ENCODE peak calls at places on chromosomes 6 and 20, in four cellular contexts. B is HCT116, M is colonic mucosa, L is MM.1S. K is an unnamed sample.

GRCh38 chr6:31718294-31718693 is 3.1 kb downstream of the LY6G6D start:
- DNase-seq in B (peak), M (peak), L (no peak), K (no peak)

GRCh38 chr6:123715243-123715863 is 78.6 kb upstream of the TRDN start:
- DNase-seq in B (peak), M (no peak), L (peak), K (peak)

GRCh38 chr20:54070187-54070987 is at the start of gene BCAS1:
- DNase-seq in B (no peak), M (peak), L (no peak), K (no peak)

GRCh38 chr6:25290306-25291060 is 11.3 kb downstream of the CARMIL1 start:
- DNase-seq in B (no peak), M (no peak), L (no peak), K (no peak)

GRCh38 chr20:37567671-37568588 is 40.3 kb upstream of the BLCAP start:
- DNase-seq in B (no peak), M (no peak), L (no peak), K (peak)

GRCh38 chr6:98384334-98384733 is 450.0 kb upstream of the POU3F2 start:
- DNase-seq in B (no peak), M (no peak), L (no peak), K (no peak)

GRCh38 chr6:168388641-168389633 is 52.0 kb upstream of the SMOC2 start:
- DNase-seq in B (no peak), M (peak), L (no peak), K (no peak)

GRCh38 chr6:16739329-16739801 is 21.9 kb downstream of the ATXN1 start:
- DNase-seq in B (no peak), M (no peak), L (no peak), K (no peak)

GRCh38 chr6:33433001-33433559 is 13.2 kb downstream of the SYNGAP1 start:
- DNase-seq in B (no peak), M (no peak), L (no peak), K (no peak)
- TF ChIP-seq CTCF in B (no peak), M (no peak), L (no peak), K (no peak)

GRCh38 chr20:49712118-49712517 is 1.6 kb downstream of the B4GALT5 start:
- DNase-seq in B (no peak), M (no peak), L (no peak), K (no peak)

GRCh38 chr20:49713779-49714712 is at the start of gene B4GALT5:
- DNase-seq in B (peak), M (peak), L (peak), K (peak)

GRCh38 chr20:49711331-49711987 is 2.2 kb downstream of the B4GALT5 start:
- DNase-seq in B (no peak), M (no peak), L (no peak), K (no peak)

GRCh38 chr20:49715466-49715865 is 1.8 kb upstream of the B4GALT5 start:
- DNase-seq in B (no peak), M (no peak), L (no peak), K (no peak)

DNA sequence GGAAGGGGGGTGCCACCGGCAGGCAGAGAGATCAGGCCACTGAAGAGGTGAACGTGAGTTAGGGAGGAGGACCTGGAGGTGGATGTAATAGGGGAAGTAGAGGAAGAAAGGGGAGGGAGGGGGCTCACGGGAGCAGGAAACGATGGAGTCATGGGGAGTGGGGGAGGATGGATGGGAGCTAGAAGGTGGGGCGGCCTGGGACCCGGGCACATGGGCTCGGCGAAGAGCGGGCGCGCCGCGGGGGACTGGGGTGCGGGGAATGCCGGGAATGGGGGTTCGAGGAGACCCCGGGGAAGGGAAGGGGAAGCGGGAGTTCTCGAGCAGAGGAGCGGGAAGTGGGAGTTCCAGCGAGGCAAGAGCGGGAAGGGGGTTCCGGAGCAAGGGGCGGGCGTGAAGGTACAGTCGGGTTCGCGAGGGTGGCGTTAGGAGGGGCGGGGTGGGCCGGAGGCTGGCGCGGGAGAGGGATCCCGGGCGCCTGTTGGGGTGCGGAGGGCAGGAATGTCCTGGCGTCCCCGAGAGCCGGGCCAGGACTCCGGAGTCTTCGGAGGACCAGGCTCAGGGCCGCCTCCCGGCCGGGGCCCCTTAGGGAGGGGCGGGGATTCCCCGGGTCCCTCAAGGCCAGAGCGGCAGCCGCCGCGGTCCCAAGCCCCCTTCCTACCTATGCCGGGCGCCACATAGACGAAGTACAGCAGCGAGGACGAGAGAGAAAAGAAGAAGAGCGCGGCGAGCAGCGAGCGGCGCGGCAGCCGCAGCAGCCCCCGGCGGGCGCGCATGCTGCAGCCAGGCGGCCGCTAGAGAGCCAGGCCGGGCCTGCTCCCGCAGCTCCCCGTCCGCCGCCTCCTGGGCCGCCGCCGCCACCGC is 530 bp downstream of the B4GALT5 start:
- DNase-seq in B (no peak), M (peak), L (peak), K (no peak)
- TF ChIP-seq CTCF in B (no peak), M (no peak), L (no peak), K (no peak)

GRCh38 chr6:75504902-75505233 is 11.3 kb upstream of the FILIP1 start:
- DNase-seq in B (no peak), M (no peak), L (no peak), K (no peak)
- TF ChIP-seq CTCF in B (peak), M (no peak), L (peak), K (no peak)

GRCh38 chr20:57059055-57059617 is 207.3 kb downstream of the BMP7 start:
- DNase-seq in B (no peak), M (no peak), L (peak), K (no peak)

GRCh38 chr20:57062696-57063270 is 203.7 kb downstream of the BMP7 start:
- DNase-seq in B (no peak), M (no peak), L (no peak), K (no peak)

GRCh38 chr20:57062241-57062640 is 204.2 kb downstream of the BMP7 start:
- DNase-seq in B (no peak), M (no peak), L (no peak), K (no peak)

GRCh38 chr20:57060407-57061057 is 205.9 kb downstream of the BMP7 start:
- DNase-seq in B (no peak), M (no peak), L (no peak), K (no peak)

GRCh38 chr20:57061058-57061900 is 205.2 kb downstream of the BMP7 start:
- DNase-seq in B (no peak), M (no peak), L (no peak), K (peak)
- TF ChIP-seq CTCF in B (peak), M (no peak), L (peak), K (peak)

DNA sequence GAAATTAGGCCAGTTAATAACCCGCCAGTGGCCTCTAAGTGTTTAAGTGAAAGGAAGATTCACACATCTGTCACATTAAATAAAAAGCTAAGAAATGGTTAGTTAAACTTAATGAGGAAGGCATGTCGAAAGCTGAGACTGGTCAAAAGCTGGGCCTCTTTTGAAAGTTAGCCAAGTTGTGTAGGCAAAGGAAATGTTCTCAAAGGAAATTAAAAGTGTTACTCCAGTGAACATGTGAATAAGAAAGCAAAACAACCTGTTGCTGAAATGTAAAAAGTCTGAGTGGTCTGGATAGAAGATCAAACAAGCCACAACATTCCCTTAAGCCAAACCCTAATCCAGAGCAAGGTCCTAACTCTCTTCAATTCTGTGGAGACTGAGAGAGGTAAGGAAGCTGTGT is 10.9 kb upstream of the MTRF1L start:
- DNase-seq in B (no peak), M (no peak), L (no peak), K (no peak)
- TF ChIP-seq CTCF in B (no peak), M (no peak), L (no peak), K (no peak)

GRCh38 chr6:42510795-42511194 is 53.0 kb upstream of the UBR2 start:
- DNase-seq in B (no peak), M (no peak), L (no peak), K (no peak)
- TF ChIP-seq CTCF in B (peak), M (no peak), L (no peak), K (no peak)

GRCh38 chr6:33772902-33773472 is 15.9 kb downstream of the LEMD2 start:
- DNase-seq in B (no peak), M (no peak), L (no peak), K (no peak)

GRCh38 chr6:33770116-33770832 is 18.7 kb downstream of the LEMD2 start:
- DNase-seq in B (no peak), M (no peak), L (no peak), K (no peak)

GRCh38 chr6:33770833-33771341 is 18.0 kb downstream of the LEMD2 start:
- DNase-seq in B (no peak), M (no peak), L (no peak), K (no peak)

GRCh38 chr6:33772114-33772830 is 16.7 kb downstream of the LEMD2 start:
- DNase-seq in B (no peak), M (no peak), L (no peak), K (no peak)

GRCh38 chr6:33771342-33772113 is 17.4 kb downstream of the LEMD2 start:
- DNase-seq in B (peak), M (peak), L (peak), K (peak)
- TF ChIP-seq CTCF in B (peak), M (peak), L (peak), K (peak)

DNA sequence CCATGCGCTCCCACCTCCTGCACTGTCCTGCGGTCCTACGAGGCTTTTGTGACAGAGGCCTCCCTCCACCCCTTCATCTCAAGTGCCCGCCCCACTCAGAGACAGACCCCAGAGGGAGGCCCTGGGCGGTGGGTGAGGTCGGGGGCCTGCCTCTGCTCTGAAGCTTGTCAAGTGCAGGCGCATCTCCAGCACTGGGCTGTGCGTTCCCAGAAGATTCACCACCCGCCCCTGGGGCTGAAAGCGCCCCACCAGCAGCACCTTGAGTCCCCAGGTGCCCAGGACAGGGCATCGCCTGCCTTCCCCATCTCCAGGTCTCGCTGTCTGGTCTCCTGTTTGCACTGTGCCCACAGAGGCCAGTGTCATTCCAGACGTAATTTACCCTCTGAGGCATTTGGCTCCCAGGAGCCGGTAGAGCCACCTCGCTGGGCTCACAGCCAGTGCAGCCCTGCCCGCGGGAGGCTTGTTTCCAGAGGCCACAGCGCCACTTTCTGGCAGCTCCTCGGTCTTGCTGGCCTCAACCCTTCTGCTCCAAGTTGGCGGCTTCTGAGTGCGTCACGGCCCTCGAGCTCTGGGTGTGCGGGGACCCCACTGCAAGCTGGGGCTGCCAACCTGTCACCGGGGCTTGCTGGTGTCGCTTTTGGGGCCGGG is 191.1 kb downstream of the TAF4 start:
- DNase-seq in B (peak), M (no peak), L (no peak), K (peak)
- TF ChIP-seq CTCF in B (peak), M (no peak), L (no peak), K (peak)

DNA sequence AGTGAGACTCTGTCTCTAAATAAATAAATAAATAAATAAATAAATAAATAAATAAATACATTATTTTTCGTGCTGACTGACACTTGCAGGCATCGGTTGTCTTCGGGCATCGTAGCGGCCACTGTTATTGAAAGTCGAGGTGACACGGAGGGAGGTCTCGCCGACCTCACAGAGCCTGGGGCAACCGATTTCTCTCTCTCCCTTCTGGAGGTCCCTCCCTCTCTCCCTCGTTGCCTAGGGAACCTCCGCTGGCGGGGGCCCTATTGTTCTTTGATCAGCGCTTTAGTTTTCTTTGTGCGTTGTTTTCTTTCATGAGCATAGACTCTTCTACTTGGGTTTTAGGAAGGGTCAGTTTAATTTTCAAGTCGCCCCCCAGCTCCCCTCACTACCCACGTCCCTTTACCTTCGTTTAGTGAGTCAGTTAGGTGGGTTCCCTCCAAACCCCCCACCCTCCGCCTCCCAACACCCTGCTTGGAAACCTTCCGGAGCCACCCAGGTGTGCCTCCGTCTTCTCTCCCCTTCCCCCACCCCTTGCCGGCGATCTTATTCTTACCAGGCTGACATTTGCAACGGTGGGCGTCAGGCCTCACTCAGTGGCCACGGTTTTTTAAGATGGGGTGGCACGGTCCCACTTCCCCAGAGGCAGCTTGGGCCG is 345.3 kb upstream of the DEFB115 start:
- DNase-seq in B (no peak), M (no peak), L (no peak), K (no peak)
- TF ChIP-seq CTCF in B (no peak), M (no peak), L (no peak), K (no peak)

DNA sequence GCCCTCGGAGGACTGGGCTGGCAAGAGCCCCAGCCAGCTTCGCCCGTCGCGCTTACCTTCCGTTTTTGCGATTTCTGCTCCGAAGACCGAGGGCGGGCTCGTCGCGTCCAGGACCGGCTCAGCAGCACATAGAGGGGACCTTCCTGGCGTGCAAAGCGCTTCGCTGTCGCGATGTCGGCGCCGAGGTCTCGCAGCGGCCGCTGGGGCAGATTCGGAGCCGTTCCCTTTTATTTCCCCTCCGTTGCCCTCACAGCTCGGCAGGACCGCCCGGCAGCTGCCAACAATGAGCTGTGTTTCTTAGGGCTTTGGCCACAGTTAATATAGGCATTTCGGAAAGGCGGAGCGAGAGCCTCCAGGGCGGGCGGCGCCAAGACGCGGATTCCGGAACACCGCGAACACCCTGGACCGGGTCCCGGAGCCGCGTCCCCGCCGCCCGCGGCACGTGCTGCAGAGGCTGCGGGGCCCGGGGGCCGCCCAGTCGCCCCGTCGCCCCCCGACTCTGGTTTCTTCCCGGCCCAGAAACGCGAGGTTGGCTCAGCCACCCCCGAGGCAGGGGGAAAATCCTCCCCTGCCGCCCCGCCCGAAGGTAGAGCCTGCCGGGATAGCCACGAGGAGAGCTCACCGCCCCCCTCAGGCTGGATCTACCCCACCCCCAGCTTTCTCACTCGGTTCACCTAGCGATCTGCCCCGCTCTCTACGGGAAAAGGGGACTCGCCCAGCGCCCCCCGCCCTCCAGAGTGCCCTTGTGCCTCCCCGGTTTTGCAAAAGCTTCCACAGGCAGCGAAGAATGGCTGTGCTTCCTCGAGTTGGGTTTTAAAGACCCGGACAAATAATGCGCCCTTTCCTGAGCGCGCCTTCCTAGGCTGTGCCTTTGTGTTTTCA is at the start of gene CITED2:
- DNase-seq in B (peak), M (peak), L (peak), K (peak)
- TF ChIP-seq CTCF in B (no peak), M (no peak), L (no peak), K (no peak)